ENCODE peak calls at places on chromosomes 2 and 18, in five cellular contexts. W is CD4-positive, alpha-beta T cell; Q is NCI-H1694 treated with DMSO at 0.1 percent for 48 hours; B is heart left ventricle; C is endodermal cell. M is an unnamed sample.

GRCh38 chr2:85154048-85154753 is 21.0 kb downstream of the TCF7L1 start:
- DNase-seq in C (no peak), B (no peak), Q (no peak), W (no peak), M (no peak)

GRCh38 chr18:42417189-42417588 is 462.2 kb downstream of the PIK3C3 start:
- DNase-seq in B (no peak), Q (no peak), W (no peak), C (no peak), M (no peak)

GRCh38 chr18:76209597-76209996 is 285.4 kb downstream of the ZNF516 start:
- DNase-seq in W (no peak), B (no peak), Q (no peak), C (no peak), M (no peak)

GRCh38 chr18:59853380-59853779 is 46.4 kb upstream of the PMAIP1 start:
- DNase-seq in C (no peak), W (no peak), B (no peak), Q (no peak), M (no peak)

GRCh38 chr2:33395660-33396249 is 80.7 kb upstream of the RASGRP3 start:
- DNase-seq in C (peak; percentile 85), B (no peak), W (peak; percentile 22), Q (no peak), M (peak; percentile 2)

GRCh38 chr18:10351221-10351795 is 103.1 kb upstream of the APCDD1 start:
- DNase-seq in C (no peak), W (no peak), Q (no peak), B (no peak), M (no peak)

GRCh38 chr2:100964706-100965269 is 37.3 kb upstream of the RPL31 start:
- DNase-seq in C (no peak), Q (no peak), W (no peak), B (no peak), M (no peak)

GRCh38 chr2:128474962-128475361 is 156.3 kb upstream of the HS6ST1 start:
- DNase-seq in Q (no peak), C (peak; percentile 20), B (no peak), W (no peak), M (no peak)

GRCh38 chr2:175950512-175950911 is 51.6 kb downstream of the LNPK start:
- DNase-seq in Q (no peak), C (no peak), B (no peak), W (no peak), M (no peak)

GRCh38 chr2:38013158-38013752 is 62.7 kb downstream of the CYP1B1 start:
- DNase-seq in B (no peak), W (no peak), Q (no peak), C (no peak), M (no peak)

GRCh38 chr2:184577056-184577455 is 21.3 kb upstream of the ZNF804A start:
- DNase-seq in B (no peak), W (no peak), Q (no peak), C (no peak), M (no peak)

GRCh38 chr2:105321875-105322646 is 7.5 kb downstream of the TGFBRAP1 start:
- DNase-seq in W (no peak), C (no peak), B (no peak), Q (no peak), M (no peak)

GRCh38 chr18:9755603-9756002 is 47.5 kb downstream of the RAB31 start:
- DNase-seq in W (no peak), C (peak; percentile 31), B (no peak), Q (no peak), M (no peak)

GRCh38 chr18:59823611-59824195 is 76.1 kb upstream of the PMAIP1 start:
- DNase-seq in Q (peak; percentile 40), W (peak; percentile 1), B (no peak), C (peak; percentile 96), M (no peak)

GRCh38 chr2:207239222-207239674 is 73.5 kb upstream of the KLF7 start:
- DNase-seq in W (no peak), C (no peak), Q (no peak), B (peak; percentile 63), M (no peak)

GRCh38 chr18:7945882-7946281 is 378.8 kb downstream of the PTPRM start:
- DNase-seq in C (no peak), W (no peak), Q (no peak), B (no peak), M (no peak)

GRCh38 chr2:5315512-5315911 is 376.7 kb upstream of the SOX11 start:
- DNase-seq in C (no peak), W (no peak), B (no peak), Q (peak; percentile 99), M (no peak)

GRCh38 chr2:195647302-195647701 is 9.7 kb upstream of the SLC39A10 start:
- DNase-seq in W (no peak), C (no peak), Q (no peak), B (no peak), M (no peak)

GRCh38 chr2:238667008-238667407 is 180.9 kb upstream of the TWIST2 start:
- DNase-seq in Q (no peak), B (no peak), C (no peak), W (no peak), M (no peak)

GRCh38 chr18:66900837-66901236 is 296.9 kb upstream of the CDH19 start:
- DNase-seq in C (no peak), B (no peak), W (no peak), Q (no peak), M (no peak)

GRCh38 chr18:35467624-35468016 is 30.1 kb downstream of the INO80C start:
- DNase-seq in B (no peak), Q (no peak), W (no peak), C (no peak), M (no peak)

GRCh38 chr2:46914578-46915230 is 902 bp downstream of the MCFD2 start:
- DNase-seq in W (no peak), B (no peak), Q (no peak), C (no peak), M (no peak)

GRCh38 chr18:54717673-54718435 is 110.4 kb upstream of the RAB27B start:
- DNase-seq in Q (no peak), W (peak; percentile 22), C (peak; percentile 82), B (no peak), M (peak; percentile 1)

GRCh38 chr2:200350796-200351195 is 44.3 kb downstream of the SPATS2L start:
- DNase-seq in C (no peak), W (no peak), Q (no peak), B (no peak), M (no peak)

GRCh38 chr18:7545734-7546133 is 21.4 kb upstream of the PTPRM start:
- DNase-seq in W (no peak), B (no peak), Q (no peak), C (no peak), M (no peak)

GRCh38 chr2:196453613-196454047 is 185.9 kb upstream of the CCDC150 start:
- DNase-seq in B (no peak), Q (peak; percentile 7), C (peak; percentile 78), W (peak; percentile 15), M (no peak)

GRCh38 chr2:29841386-29842004 is 79.9 kb downstream of the ALK start:
- DNase-seq in B (no peak), W (no peak), C (peak; percentile 78), Q (peak; percentile 58), M (no peak)

GRCh38 chr18:10006261-10006903 is 92.6 kb downstream of the VAPA start:
- DNase-seq in Q (peak; percentile 71), B (no peak), W (no peak), C (no peak), M (no peak)

GRCh38 chr2:208489687-208490086 is 83.1 kb downstream of the PTH2R start:
- DNase-seq in B (no peak), W (no peak), C (no peak), Q (no peak), M (no peak)

GRCh38 chr2:218540015-218540414 is 28.1 kb downstream of the USP37 start:
- DNase-seq in C (no peak), B (no peak), W (no peak), Q (no peak), M (no peak)

GRCh38 chr2:200703132-200703925 is 108.4 kb upstream of the BZW1 start:
- DNase-seq in W (no peak), C (no peak), B (no peak), Q (peak; percentile 48), M (no peak)

GRCh38 chr18:3720818-3721545 is 271.0 kb downstream of the TGIF1 start:
- DNase-seq in W (no peak), C (no peak), B (no peak), Q (no peak), M (no peak)

GRCh38 chr2:73718851-73719621 is 18.1 kb downstream of the TPRKB start:
- DNase-seq in W (no peak), B (no peak), Q (no peak), C (no peak), M (no peak)

M was measured in activated CD8-positive, alpha-beta memory T cell treated with anti-CD3 and anti-CD28 coated beads for 1 hour.